ENCODE peak calls at places on chromosomes 13 and 19, in seven cellular contexts. S, X, R, C, Q, M and H are unnamed samples.
A peak's percentile ranks its signal among the peaks of the same experiment; 100 is the strongest.

GRCh38 chr13:113545455-113545930 is 39.1 kb upstream of the TFDP1 start:
- DNase-seq in S (peak; percentile 58), X (no peak), R (peak; percentile 74), C (no peak), Q (peak; percentile 45), M (peak; percentile 41), H (no peak)

GRCh38 chr19:35154535-35155406 is at the start of gene FXYD5:
- DNase-seq in S (peak; percentile 69), X (no peak), R (peak; percentile 63), C (peak; percentile 70), Q (peak; percentile 84), M (no peak), H (peak; percentile 58)

GRCh38 chr19:16807416-16808274 is 21.6 kb upstream of the SIN3B start:
- DNase-seq in S (no peak), X (no peak), R (no peak), C (no peak), Q (no peak), M (no peak), H (no peak)

GRCh38 chr19:23851966-23852365 is 62.7 kb upstream of the ZNF726 start:
- DNase-seq in S (no peak), X (no peak), R (no peak), C (no peak), Q (no peak), M (no peak), H (no peak)

GRCh38 chr13:99356216-99357089 is 49.3 kb upstream of the GPR183 start:
- DNase-seq in S (no peak), X (no peak), R (no peak), C (peak; percentile 91), Q (peak; percentile 56), M (no peak), H (peak; percentile 62)

GRCh38 chr13:113636266-113636963 is 21.6 kb downstream of the ATP4B start:
- DNase-seq in S (no peak), X (no peak), R (no peak), C (no peak), Q (peak; percentile 9), M (no peak), H (no peak)

GRCh38 chr13:69566104-69566716 is 541.4 kb upstream of the ATXN8OS start:
- DNase-seq in S (no peak), X (no peak), R (no peak), C (no peak), Q (no peak), M (no peak), H (no peak)

GRCh38 chr19:19652482-19653295 is 9.2 kb upstream of the GMIP start:
- DNase-seq in S (no peak), X (no peak), R (no peak), C (no peak), Q (no peak), M (no peak), H (no peak)

DNA sequence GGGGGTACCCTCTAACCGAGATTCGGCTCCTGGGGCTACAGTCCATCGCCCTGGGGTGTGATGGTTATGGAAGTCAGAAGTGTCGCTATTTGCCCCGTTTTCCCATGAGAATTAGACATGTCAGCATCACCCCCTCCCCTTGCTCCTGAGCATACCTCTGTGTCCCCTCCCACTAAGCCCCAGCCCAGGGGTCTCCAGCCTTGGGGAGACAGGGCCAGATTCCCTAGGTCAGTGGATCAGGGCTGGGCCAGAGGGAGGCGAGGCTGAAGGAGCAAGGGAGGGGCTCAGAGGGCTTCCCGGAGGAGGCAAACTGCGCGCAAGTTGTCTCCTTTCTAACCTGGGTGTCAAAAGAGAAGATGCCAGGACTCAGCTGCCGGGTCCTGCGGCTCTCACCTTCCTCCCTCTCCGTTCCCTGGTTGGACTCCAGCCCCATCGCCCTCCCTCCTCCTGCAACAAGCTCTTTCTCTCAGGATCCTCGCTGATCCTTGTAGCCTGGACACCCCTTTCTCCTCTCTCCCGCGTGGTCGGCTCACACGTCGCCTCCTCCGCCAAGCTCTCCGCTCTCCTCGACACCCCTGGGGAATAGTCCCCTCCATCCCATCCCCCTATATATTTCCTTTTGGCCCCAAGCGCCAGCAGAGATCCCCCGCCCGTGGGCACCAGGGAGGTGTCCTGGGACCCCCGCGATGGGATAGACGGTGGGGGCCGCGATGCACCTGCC is 459 bp upstream of the TMEM59L start:
- DNase-seq in S (no peak), X (no peak), R (no peak), C (no peak), Q (no peak), M (no peak), H (no peak)
- H3K4me3 ChIP-seq in S (peak overlapping the region; percentile 37), X (peak overlapping the region; percentile 37), R (no peak overlapping the region), C (peak overlapping the region; percentile 46), Q (peak overlapping the region; percentile 47), M (peak overlapping the region; percentile 40), H (peak overlapping the region; percentile 62)

GRCh38 chr19:9937001-9937411 is 691 bp upstream of the OLFM2 start:
- DNase-seq in S (no peak), X (no peak), R (no peak), C (no peak), Q (no peak), M (no peak), H (no peak)

GRCh38 chr19:9939301-9939913 is 3.1 kb upstream of the OLFM2 start:
- DNase-seq in S (no peak), X (no peak), R (no peak), C (no peak), Q (no peak), M (no peak), H (no peak)

GRCh38 chr19:9935409-9936062 is 779 bp downstream of the OLFM2 start:
- DNase-seq in S (no peak), X (no peak), R (no peak), C (no peak), Q (no peak), M (no peak), H (no peak)

GRCh38 chr19:9934132-9934950 is 2.0 kb downstream of the OLFM2 start:
- DNase-seq in S (peak; percentile 80), X (peak; percentile 49), R (peak; percentile 50), C (no peak), Q (peak; percentile 72), M (no peak), H (peak; percentile 61)

DNA sequence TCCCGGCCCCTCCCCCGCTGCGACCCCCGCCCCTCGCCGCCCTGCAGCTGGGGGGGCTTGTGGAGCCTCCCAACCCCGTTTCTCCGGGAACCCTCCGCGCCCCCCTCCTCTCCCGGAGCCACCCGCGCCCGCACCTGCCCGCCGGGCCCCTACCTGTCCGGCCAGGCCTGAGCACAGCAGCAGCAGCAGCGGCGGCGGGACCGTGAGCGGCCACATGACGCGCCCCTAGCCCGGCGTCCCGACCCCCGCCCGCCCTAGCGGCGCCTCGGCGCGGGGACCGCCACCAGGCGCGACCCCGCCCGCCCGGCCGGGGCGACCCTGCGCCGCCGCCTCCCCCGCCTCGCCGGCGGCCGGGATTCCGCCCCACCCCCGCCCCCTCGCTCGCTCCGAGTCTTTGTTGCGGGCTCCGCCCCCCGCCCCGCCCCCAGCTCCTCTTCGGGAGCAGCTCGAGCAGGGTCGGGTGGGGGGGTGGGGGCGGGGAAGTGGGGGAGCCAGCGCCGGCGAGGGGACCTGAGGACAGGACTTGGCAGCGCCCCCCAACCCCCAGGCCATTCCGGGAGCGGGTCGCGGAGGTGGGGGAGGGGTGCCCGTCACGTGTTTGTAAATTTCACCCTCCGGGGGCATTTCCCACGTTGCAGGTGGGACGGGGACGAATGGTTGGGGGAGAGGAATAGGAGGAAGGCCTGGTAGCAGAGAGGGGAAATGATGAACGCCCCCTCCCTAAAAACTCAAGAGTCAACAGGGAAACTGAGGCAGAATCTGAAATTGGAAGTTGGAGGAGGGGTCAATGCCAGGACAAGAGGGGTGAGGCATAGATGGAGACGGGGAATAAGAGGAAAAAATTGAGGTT is at the start of gene OLFM2:
- DNase-seq in S (peak; percentile 60), X (no peak), R (no peak), C (no peak), Q (no peak), M (no peak), H (no peak)
- H3K4me3 ChIP-seq in S (peak within 1 kb of the TSS; percentile 54), X (peak within 1 kb of the TSS; percentile 24), R (no peak within 1 kb of the TSS), C (no peak within 1 kb of the TSS), Q (peak within 1 kb of the TSS; percentile 40), M (peak within 1 kb of the TSS; percentile 42), H (no peak within 1 kb of the TSS)

GRCh38 chr19:48632692-48633147 is 4.5 kb downstream of the DBP start:
- DNase-seq in S (no peak), X (no peak), R (no peak), C (no peak), Q (no peak), M (no peak), H (no peak)

GRCh38 chr19:48634424-48635262 is 2.5 kb downstream of the DBP start:
- DNase-seq in S (peak; percentile 98), X (peak; percentile 98), R (peak; percentile 87), C (peak; percentile 80), Q (peak; percentile 98), M (peak; percentile 66), H (peak; percentile 81)

GRCh38 chr19:48635263-48635965 is 1.8 kb downstream of the DBP start:
- DNase-seq in S (peak; percentile 67), X (peak; percentile 70), R (peak; percentile 51), C (no peak), Q (peak; percentile 78), M (no peak), H (peak; percentile 55)

GRCh38 chr19:48633148-48634035 is 3.8 kb downstream of the DBP start:
- DNase-seq in S (peak; percentile 87), X (no peak), R (no peak), C (no peak), Q (no peak), M (no peak), H (no peak)

GRCh38 chr19:48634036-48634342 is 3.2 kb downstream of the DBP start:
- DNase-seq in S (no peak), X (no peak), R (no peak), C (no peak), Q (no peak), M (no peak), H (no peak)
- H3K4me3 ChIP-seq in S (peak overlapping the region; percentile 38), X (peak overlapping the region; percentile 30), R (peak overlapping the region; percentile 74), C (no peak overlapping the region), Q (peak overlapping the region; percentile 84), M (peak overlapping the region; percentile 20), H (peak overlapping the region; percentile 31)

GRCh38 chr13:73058432-73058740 is 419 bp upstream of the KLF5 start:
- DNase-seq in S (no peak), X (no peak), R (no peak), C (no peak), Q (no peak), M (no peak), H (no peak)

GRCh38 chr13:73058741-73059459 is at the start of gene KLF5:
- DNase-seq in S (peak; percentile 98), X (peak; percentile 97), R (peak; percentile 92), C (peak; percentile 87), Q (peak; percentile 98), M (peak; percentile 74), H (peak; percentile 91)

GRCh38 chr13:73056054-73056962 is 2.5 kb upstream of the KLF5 start:
- DNase-seq in S (no peak), X (no peak), R (peak; percentile 94), C (peak; percentile 97), Q (no peak), M (no peak), H (no peak)

GRCh38 chr13:73059460-73060250 is 850 bp downstream of the KLF5 start:
- DNase-seq in S (peak; percentile 72), X (no peak), R (peak; percentile 60), C (no peak), Q (peak; percentile 86), M (no peak), H (peak; percentile 25)

DNA sequence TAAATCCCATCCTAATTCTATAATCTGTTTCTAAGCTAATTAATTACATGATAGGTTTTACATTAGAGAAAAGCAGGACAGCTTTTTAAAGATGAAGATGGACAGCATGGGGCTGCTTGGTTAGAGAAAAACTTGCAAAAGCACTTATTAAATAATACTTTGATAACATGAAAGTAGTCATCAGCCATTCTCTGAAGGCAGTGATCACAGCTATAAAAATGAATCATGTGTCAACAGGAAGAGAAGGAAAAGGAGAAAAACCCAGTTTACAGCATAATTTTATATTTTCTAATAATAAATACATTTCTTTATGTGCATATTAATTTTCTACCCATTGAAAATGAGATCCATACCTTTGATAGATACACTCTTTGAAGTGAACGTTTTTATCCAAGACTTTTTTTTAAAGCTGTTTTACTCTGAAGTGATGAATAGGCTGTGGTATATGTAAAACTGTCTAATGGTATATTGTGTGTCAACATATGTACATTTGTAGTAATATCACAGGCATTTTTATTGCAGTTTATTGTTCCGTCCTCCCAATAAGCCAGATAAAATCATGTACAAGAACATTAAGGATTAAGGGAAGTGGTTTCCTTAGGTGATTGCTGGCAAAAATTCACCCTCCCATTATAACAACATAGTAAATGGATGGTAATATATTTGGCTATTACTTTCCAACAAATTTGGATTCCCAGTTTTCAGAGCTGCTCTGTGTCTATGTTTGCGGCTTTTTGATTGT is 1.4 kb upstream of the KLF5 start:
- DNase-seq in S (no peak), X (no peak), R (no peak), C (no peak), Q (no peak), M (no peak), H (no peak)
- H3K4me3 ChIP-seq in S (no peak overlapping the region), X (peak overlapping the region; percentile 77), R (peak overlapping the region; percentile 89), C (no peak overlapping the region), Q (no peak overlapping the region), M (no peak overlapping the region), H (no peak overlapping the region)